ENCODE peak calls at places on chromosomes 3 and 15, in nine cellular contexts. Z, N, U, W, Q, B, I, H and O are unnamed samples.

GRCh38 chr3:158384019-158384418 is 187.0 kb upstream of the MLF1 start:
- DNase-seq in Z (no peak), N (no peak), U (no peak), W (no peak), Q (no peak), B (no peak), I (no peak), H (no peak), O (no peak)

GRCh38 chr3:141462176-141462859 is 24.5 kb upstream of the RASA2 start:
- DNase-seq in Z (peak), N (no peak), U (no peak), W (no peak), Q (no peak), B (no peak), I (no peak), H (no peak), O (no peak)

GRCh38 chr3:168847293-168847883 is 751.7 kb upstream of the GOLIM4 start:
- DNase-seq in Z (no peak), N (no peak), U (peak), W (no peak), Q (peak), B (peak), I (no peak), H (peak), O (no peak)

GRCh38 chr3:195208631-195209030 is 62.3 kb downstream of the XXYLT1 start:
- DNase-seq in Z (no peak), N (no peak), U (no peak), W (no peak), Q (no peak), B (no peak), I (no peak), H (no peak), O (no peak)

GRCh38 chr15:89164712-89165211 is 56.6 kb downstream of the RLBP1 start:
- DNase-seq in Z (no peak), N (no peak), U (no peak), W (no peak), Q (no peak), B (no peak), I (no peak), H (no peak), O (no peak)

GRCh38 chr3:187678869-187679268 is 8.7 kb upstream of the SST start:
- DNase-seq in Z (no peak), N (no peak), U (peak), W (peak), Q (peak), B (peak), I (peak), H (peak), O (no peak)

GRCh38 chr3:171982829-171983228 is 56.5 kb upstream of the FNDC3B start:
- DNase-seq in Z (no peak), N (no peak), U (no peak), W (no peak), Q (no peak), B (no peak), I (no peak), H (no peak), O (no peak)

GRCh38 chr15:96359772-96360498 is 29.4 kb downstream of the NR2F2 start:
- DNase-seq in Z (no peak), N (no peak), U (peak), W (no peak), Q (no peak), B (peak), I (peak), H (peak), O (no peak)

GRCh38 chr3:161171639-161172552 is 49.2 kb upstream of the NMD3 start:
- DNase-seq in Z (peak), N (no peak), U (no peak), W (peak), Q (no peak), B (no peak), I (no peak), H (no peak), O (no peak)

GRCh38 chr3:42179110-42179725 is 86.8 kb downstream of the CCK start:
- DNase-seq in Z (no peak), N (no peak), U (peak), W (peak), Q (no peak), B (no peak), I (peak), H (peak), O (peak)

GRCh38 chr3:128555098-128555825 is 62.3 kb upstream of the GATA2 start:
- DNase-seq in Z (no peak), N (no peak), U (no peak), W (no peak), Q (no peak), B (peak), I (no peak), H (no peak), O (no peak)